ENCODE peak calls at places on chromosomes 4 and X, in five cellular contexts. X, A, G, F and H are unnamed samples.

GRCh38 chrX:153582896-153583295 is 16.0 kb downstream of the CCNQ start:
- DNase-seq in X (peak), A (no peak), G (peak), F (peak), H (peak)

GRCh38 chr4:152947311-152947710 is 11.2 kb downstream of the FHDC1 start:
- DNase-seq in X (no peak), A (no peak), G (no peak), F (no peak), H (no peak)

GRCh38 chrX:134573683-134574035 is 84.6 kb downstream of the PLAC1 start:
- DNase-seq in X (no peak), A (no peak), G (no peak), F (no peak), H (no peak)

GRCh38 chrX:2692221-2693122 is 1.4 kb downstream of the CD99 start:
- DNase-seq in X (peak), A (no peak), G (no peak), F (peak), H (peak)

GRCh38 chr4:26856906-26857277 is 3.7 kb upstream of the STIM2 start:
- DNase-seq in X (no peak), A (no peak), G (no peak), F (no peak), H (no peak)

GRCh38 chr4:113773756-113774155 is 12.2 kb upstream of the CAMK2D start:
- DNase-seq in X (no peak), A (no peak), G (no peak), F (no peak), H (no peak)

GRCh38 chr4:173264960-173265281 is 69.2 kb downstream of the HMGB2 start:
- DNase-seq in X (no peak), A (no peak), G (no peak), F (no peak), H (no peak)

GRCh38 chrX:16666541-16666940 is 16.6 kb downstream of the S100G start:
- DNase-seq in X (peak), A (no peak), G (no peak), F (no peak), H (no peak)

GRCh38 chrX:135923353-135923752 is 29.8 kb downstream of the SAGE1 start:
- DNase-seq in X (no peak), A (no peak), G (no peak), F (peak), H (no peak)

GRCh38 chrX:52923781-52924241 is 26.7 kb downstream of the FAM156B start:
- DNase-seq in X (peak), A (no peak), G (no peak), F (peak), H (peak)

GRCh38 chrX:134774190-134775048 is 116.1 kb upstream of the PLAC1 start:
- DNase-seq in X (peak), A (no peak), G (no peak), F (no peak), H (no peak)

GRCh38 chr4:52052475-52052780 is 1.3 kb downstream of the SPATA18 start:
- DNase-seq in X (peak), A (no peak), G (no peak), F (no peak), H (no peak)

GRCh38 chr4:25892796-25893195 is 21.2 kb upstream of the SMIM20 start:
- DNase-seq in X (no peak), A (no peak), G (no peak), F (no peak), H (no peak)

GRCh38 chr4:105896984-105897760 is 1.9 kb downstream of the NPNT start:
- DNase-seq in X (no peak), A (no peak), G (no peak), F (no peak), H (no peak)

GRCh38 chrX:24720036-24720435 is 26.3 kb downstream of the POLA1 start:
- DNase-seq in X (no peak), A (no peak), G (no peak), F (no peak), H (no peak)

GRCh38 chr4:86895692-86896488 is 3.7 kb upstream of the C4orf36 start:
- DNase-seq in X (peak), A (no peak), G (peak), F (peak), H (no peak)

GRCh38 chrX:133994576-133994975 is 9.2 kb upstream of the GPC3 start:
- DNase-seq in X (no peak), A (no peak), G (no peak), F (no peak), H (no peak)

GRCh38 chr4:167868163-167868562 is 224.2 kb upstream of the ANXA10 start:
- DNase-seq in X (peak), A (no peak), G (no peak), F (no peak), H (no peak)

GRCh38 chrX:38868941-38869378 is 67.7 kb downstream of the MID1IP1 start:
- DNase-seq in X (peak), A (no peak), G (no peak), F (no peak), H (no peak)

GRCh38 chr4:118915468-118915867 is 26.8 kb downstream of the SYNPO2 start:
- DNase-seq in X (no peak), A (no peak), G (no peak), F (no peak), H (no peak)

GRCh38 chrX:23694606-23695005 is 27.3 kb downstream of the PRDX4 start:
- DNase-seq in X (peak), A (peak), G (peak), F (peak), H (peak)

GRCh38 chrX:13077168-13077567 is 32.7 kb upstream of the FAM9C start:
- DNase-seq in X (no peak), A (no peak), G (no peak), F (peak), H (no peak)

GRCh38 chr4:6956087-6956433 is 46.4 kb downstream of the TBC1D14 start:
- DNase-seq in X (no peak), A (no peak), G (no peak), F (no peak), H (peak)

GRCh38 chrX:153521034-153521433 is 3.6 kb downstream of the ATP2B3 start:
- DNase-seq in X (no peak), A (no peak), G (no peak), F (no peak), H (peak)

GRCh38 chrX:30573125-30573524 is 4.4 kb downstream of the TASL start:
- DNase-seq in X (no peak), A (no peak), G (no peak), F (no peak), H (no peak)
- H3K4me3 ChIP-seq in X (no peak), A (no peak), G (no peak), F (no peak), H (no peak)

DNA sequence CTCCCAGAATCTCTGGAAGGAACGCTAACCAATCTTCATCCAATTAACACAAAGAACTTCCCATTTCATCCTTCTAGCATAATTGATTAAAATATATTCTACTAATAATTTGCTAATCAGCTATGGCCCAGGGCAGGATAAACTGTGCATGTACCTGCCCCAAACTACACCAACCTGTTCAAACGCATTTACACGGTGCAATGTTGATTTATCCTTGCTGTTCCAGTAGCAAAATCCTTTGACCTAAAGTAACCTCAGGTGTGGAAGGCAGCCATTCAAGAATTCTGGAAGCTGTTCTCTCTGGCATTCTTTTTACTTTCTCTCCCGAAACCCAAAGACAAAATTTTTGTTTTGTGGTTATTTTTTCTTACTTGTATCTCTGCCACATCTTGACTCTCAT is 309.4 kb downstream of the ZNF674 start:
- DNase-seq in X (no peak), A (no peak), G (no peak), F (no peak), H (no peak)
- H3K27ac ChIP-seq in X (no peak), A (no peak), G (no peak), F (no peak), H (no peak)

DNA sequence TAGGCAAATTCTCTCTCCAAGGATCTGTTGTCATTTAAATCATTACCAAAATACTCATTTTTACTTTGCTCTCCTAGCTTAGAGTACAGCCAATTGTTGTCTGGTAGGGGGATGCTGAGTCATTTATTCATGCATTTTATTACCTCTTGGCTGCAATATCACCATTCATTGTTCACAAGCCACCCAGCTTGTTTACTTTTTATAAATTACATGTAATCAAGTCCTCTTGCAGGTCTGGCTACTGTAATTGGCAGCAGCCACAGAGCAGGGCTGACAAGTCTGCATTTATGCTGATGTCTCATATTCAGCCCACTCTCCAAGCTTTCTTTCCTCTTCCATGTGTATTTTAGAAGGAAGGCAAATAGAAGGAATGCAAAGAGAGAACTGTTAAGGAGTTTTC is 15.4 kb downstream of the GAB1 start:
- DNase-seq in X (peak), A (no peak), G (no peak), F (no peak), H (no peak)
- H3K4me3 ChIP-seq in X (no peak), A (no peak), G (no peak), F (peak), H (no peak)

DNA sequence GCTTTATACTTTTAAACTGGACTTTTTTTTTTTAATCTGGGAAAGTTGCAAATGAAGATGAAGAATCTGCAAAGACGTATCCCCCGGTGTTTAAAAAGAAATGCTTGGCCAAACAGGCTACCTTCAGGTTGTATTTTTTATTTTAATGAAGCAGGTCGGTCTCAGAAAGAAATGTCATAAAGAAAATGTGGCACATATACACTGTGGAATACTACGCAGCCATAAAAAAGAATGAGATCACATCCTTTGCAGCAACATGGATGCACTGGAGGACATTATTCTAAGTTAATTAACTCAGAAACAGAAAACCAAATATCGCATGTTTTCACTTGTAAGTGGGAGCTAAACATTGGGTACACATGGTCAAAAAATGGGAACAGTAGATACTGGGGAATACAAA is 123.4 kb downstream of the IRF2 start:
- DNase-seq in X (no peak), A (no peak), G (no peak), F (no peak), H (no peak)
- H3K27ac ChIP-seq in X (no peak), A (no peak), G (no peak), F (no peak), H (no peak)

GRCh38 chr4:78059524-78059889 is 2.4 kb downstream of the FRAS1 start:
- DNase-seq in X (peak), A (no peak), G (peak), F (peak), H (peak)
- H3K4me3 ChIP-seq in X (peak), A (no peak), G (peak), F (peak), H (peak)

GRCh38 chrX:69024931-69025330 is 140.3 kb downstream of the PJA1 start:
- DNase-seq in X (peak), A (peak), G (no peak), F (no peak), H (peak)

GRCh38 chrX:69025802-69026301 is 139.4 kb downstream of the PJA1 start:
- DNase-seq in X (peak), A (peak), G (no peak), F (no peak), H (no peak)

GRCh38 chrX:69021561-69021960 is 143.7 kb downstream of the PJA1 start:
- DNase-seq in X (no peak), A (no peak), G (no peak), F (no peak), H (no peak)

GRCh38 chrX:69022430-69022829 is 142.8 kb downstream of the PJA1 start:
- DNase-seq in X (no peak), A (no peak), G (no peak), F (no peak), H (no peak)

GRCh38 chrX:69024287-69024686 is 141.0 kb downstream of the PJA1 start:
- DNase-seq in X (no peak), A (no peak), G (no peak), F (no peak), H (no peak)
- H3K27ac ChIP-seq in X (no peak), A (no peak), G (no peak), F (no peak), H (no peak)

DNA sequence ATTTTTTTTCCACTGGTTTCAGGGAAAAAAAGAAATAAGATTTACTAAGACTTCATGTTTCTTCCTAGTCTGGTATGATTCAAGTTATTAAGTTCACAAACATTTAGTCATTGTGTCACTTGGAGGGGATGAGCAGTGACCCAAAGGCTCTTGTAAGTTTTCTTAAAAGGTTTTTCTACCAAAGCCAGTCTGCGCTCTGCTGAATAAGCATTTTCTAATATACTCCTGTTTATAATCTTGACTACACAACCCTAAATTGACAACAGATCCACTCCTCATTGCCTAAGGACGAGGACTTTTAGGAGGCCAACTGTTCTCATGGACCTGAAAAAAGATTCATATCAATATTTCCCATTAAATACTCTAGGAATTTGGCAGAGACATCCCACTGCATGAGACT is 161.1 kb upstream of the TLL1 start:
- DNase-seq in X (no peak), A (no peak), G (no peak), F (no peak), H (no peak)
- H3K4me3 ChIP-seq in X (no peak), A (no peak), G (no peak), F (no peak), H (no peak)

GRCh38 chr4:40306203-40306602 is 28.9 kb upstream of the CHRNA9 start:
- DNase-seq in X (no peak), A (no peak), G (no peak), F (peak), H (no peak)
- H3K27ac ChIP-seq in X (no peak), A (no peak), G (no peak), F (peak), H (no peak)

GRCh38 chr4:139553751-139554670 is 2.0 kb downstream of the SETD7 start:
- DNase-seq in X (no peak), A (no peak), G (no peak), F (no peak), H (no peak)
- H3K4me3 ChIP-seq in X (peak), A (peak), G (no peak), F (peak), H (peak)